ENCODE peak calls at places on chromosomes 13 and 19, in four cellular contexts. H is uterus, A is epithelial cell of proximal tubule, P is brain microvascular endothelial cell. X is an unnamed sample.

GRCh38 chr13:97226788-97227627 is 4.9 kb downstream of the MBNL2 start:
- DNase-seq in A (no peak), H (no peak), P (no peak), X (no peak)

GRCh38 chr13:113951246-113951999 is 22.5 kb downstream of the C13orf46 start:
- DNase-seq in H (peak; percentile 88), A (no peak), P (peak; percentile 31), X (peak; percentile 46)

GRCh38 chr13:110382229-110382628 is 75.1 kb downstream of the COL4A2 start:
- DNase-seq in P (peak; percentile 83), A (peak; percentile 72), H (no peak), X (no peak)

GRCh38 chr19:56107626-56108351 is 13.3 kb downstream of the ZNF787 start:
- DNase-seq in P (no peak), H (no peak), A (no peak), X (no peak)

GRCh38 chr19:7644550-7644877 is 7.6 kb downstream of the STXBP2 start:
- DNase-seq in H (no peak), P (no peak), A (no peak), X (no peak)

GRCh38 chr19:55487884-55488687 is at the start of gene SSC5D:
- DNase-seq in A (no peak), P (no peak), H (peak; percentile 76), X (no peak)

GRCh38 chr19:49106648-49107135 is 7.5 kb upstream of the LIN7B start:
- DNase-seq in P (peak; percentile 16), A (no peak), H (no peak), X (no peak)

GRCh38 chr19:10332965-10333757 is at the start of gene RAVER1:
- DNase-seq in P (peak; percentile 96), H (peak; percentile 98), A (peak; percentile 56), X (peak; percentile 94)

GRCh38 chr13:30119476-30119875 is 187.9 kb downstream of the KATNAL1 start:
- DNase-seq in H (peak; percentile 39), P (no peak), A (no peak), X (peak; percentile 70)

GRCh38 chr13:29802621-29803020 is 47.8 kb downstream of the UBL3 start:
- DNase-seq in H (no peak), P (no peak), A (no peak), X (no peak)

GRCh38 chr19:31340059-31341025 is 8.9 kb downstream of the TSHZ3 start:
- DNase-seq in H (peak; percentile 56), P (no peak), A (no peak), X (peak; percentile 85)

GRCh38 chr13:27035892-27036235 is 135.7 kb downstream of the USP12 start:
- DNase-seq in H (no peak), A (no peak), P (peak; percentile 61), X (no peak)

GRCh38 chr13:110000534-110001345 is 214.4 kb upstream of the IRS2 start:
- DNase-seq in H (no peak), A (no peak), P (no peak), X (no peak)

GRCh38 chr13:67353891-67354459 is 123.8 kb upstream of the PCDH9 start:
- DNase-seq in H (no peak), P (no peak), A (no peak), X (no peak)

GRCh38 chr19:13670846-13671245 is 93.5 kb upstream of the MRI1 start:
- DNase-seq in P (no peak), H (no peak), A (no peak), X (no peak)

GRCh38 chr19:29681422-29682235 is 16.4 kb downstream of the PLEKHF1 start:
- DNase-seq in A (no peak), P (no peak), H (no peak), X (no peak)

GRCh38 chr19:42126565-42126964 is 5.7 kb downstream of the POU2F2 start:
- DNase-seq in P (no peak), H (no peak), A (no peak), X (no peak)

GRCh38 chr19:13281567-13282291 is 131.5 kb downstream of the IER2 start:
- DNase-seq in H (no peak), P (no peak), A (no peak), X (no peak)

GRCh38 chr19:4722671-4723464 is 774 bp downstream of the DPP9 start:
- DNase-seq in A (no peak), H (peak; percentile 63), P (peak; percentile 60), X (peak; percentile 47)

GRCh38 chr13:78239681-78240080 is 321.1 kb upstream of the EDNRB start:
- DNase-seq in A (no peak), P (no peak), H (no peak), X (no peak)

GRCh38 chr19:8421484-8422461 is 8.7 kb downstream of the MARCHF2 start:
- DNase-seq in P (no peak), H (no peak), A (no peak), X (no peak)

GRCh38 chr13:68190826-68191225 is 960.7 kb upstream of the PCDH9 start:
- DNase-seq in H (no peak), A (peak; percentile 48), P (peak; percentile 63), X (no peak)

GRCh38 chr19:11230621-11231386 is 8.6 kb upstream of the ANGPTL8 start:
- DNase-seq in P (no peak), H (no peak), A (no peak), X (no peak)

GRCh38 chr13:71866173-71867091 is 572 bp downstream of the DACH1 start:
- DNase-seq in H (peak; percentile 27), P (peak; percentile 1), A (no peak), X (no peak)

GRCh38 chr13:93680329-93680728 is 453.7 kb downstream of the GPC6 start:
- DNase-seq in P (no peak), H (no peak), A (no peak), X (no peak)

GRCh38 chr13:89066868-89067466 is 1395.8 kb downstream of the SLITRK5 start:
- DNase-seq in P (no peak), H (no peak), A (peak; percentile 13), X (no peak)

GRCh38 chr13:90154311-90154960 is 1193.1 kb upstream of the MIR17HG start:
- DNase-seq in A (no peak), P (no peak), H (no peak), X (no peak)

GRCh38 chr13:93039131-93039530 is 187.5 kb upstream of the GPC6 start:
- DNase-seq in P (peak; percentile 54), H (no peak), A (no peak), X (no peak)

GRCh38 chr19:7013678-7014077 is 7.6 kb downstream of the MBD3L2B start:
- DNase-seq in H (no peak), A (peak; percentile 86), P (peak; percentile 13), X (no peak)

GRCh38 chr13:40401911-40402776 is 264.3 kb downstream of the FOXO1 start:
- DNase-seq in H (peak; percentile 98), A (peak; percentile 78), P (peak; percentile 97), X (peak; percentile 89)

GRCh38 chr19:38079926-38080380 is 144.1 kb downstream of the DPF1 start:
- DNase-seq in A (peak; percentile 59), P (peak; percentile 86), H (no peak), X (peak; percentile 40)

GRCh38 chr19:2154587-2155075 is 3.3 kb upstream of the AP3D1 start:
- DNase-seq in A (no peak), H (no peak), P (no peak), X (no peak)

GRCh38 chr19:13613447-13613846 is 107.2 kb upstream of the CACNA1A start:
- DNase-seq in A (no peak), P (no peak), H (no peak), X (no peak)

GRCh38 chr13:94192576-94192975 is 286.9 kb downstream of the DCT start:
- DNase-seq in P (peak; percentile 34), H (no peak), A (no peak), X (no peak)

GRCh38 chr19:3065675-3066357 is 3.5 kb upstream of the TLE5 start:
- DNase-seq in P (no peak), A (no peak), H (no peak), X (no peak)

DNA sequence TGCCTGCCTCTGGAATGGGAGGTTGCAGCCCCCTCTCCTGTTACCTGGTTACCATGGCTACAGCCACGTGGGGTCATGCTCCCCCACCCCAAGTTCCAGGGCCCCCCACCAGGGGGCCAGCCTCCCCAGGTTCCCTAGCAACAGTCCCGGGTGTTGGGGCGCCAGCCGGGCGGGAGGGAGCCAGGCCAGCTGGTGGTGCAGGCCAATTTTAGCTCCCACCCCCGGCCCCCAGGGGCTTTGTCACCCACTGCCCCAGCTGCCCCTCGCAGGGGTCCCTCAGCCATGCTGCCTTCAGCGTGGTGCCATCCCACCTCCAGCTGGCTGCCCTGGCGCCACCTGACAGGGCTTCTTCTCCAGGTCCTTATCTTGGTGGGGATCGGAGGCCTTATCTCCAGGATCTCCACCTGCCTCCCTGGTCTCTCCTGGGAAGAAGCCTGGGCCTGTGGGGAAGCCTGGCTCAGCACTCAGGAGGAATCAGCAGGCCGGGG is 3.0 kb downstream of the MARK4 start:
- DNase-seq in H (no peak), A (no peak), P (no peak), X (no peak)
- TF ChIP-seq CTCF in H (no peak), A (peak; percentile 37), P (peak; percentile 50), X (peak; percentile 17)

GRCh38 chr13:101115762-101116161 is 300.5 kb downstream of the NALCN start:
- DNase-seq in A (no peak), H (no peak), P (no peak), X (no peak)
- TF ChIP-seq CTCF in A (peak; percentile 46), H (no peak), P (peak; percentile 51), X (peak; percentile 10)

GRCh38 chr13:87680298-87680697 is 9.1 kb downstream of the SLITRK5 start:
- DNase-seq in H (no peak), A (no peak), P (no peak), X (no peak)
- TF ChIP-seq CTCF in H (no peak), A (peak; percentile 57), P (no peak), X (no peak)

DNA sequence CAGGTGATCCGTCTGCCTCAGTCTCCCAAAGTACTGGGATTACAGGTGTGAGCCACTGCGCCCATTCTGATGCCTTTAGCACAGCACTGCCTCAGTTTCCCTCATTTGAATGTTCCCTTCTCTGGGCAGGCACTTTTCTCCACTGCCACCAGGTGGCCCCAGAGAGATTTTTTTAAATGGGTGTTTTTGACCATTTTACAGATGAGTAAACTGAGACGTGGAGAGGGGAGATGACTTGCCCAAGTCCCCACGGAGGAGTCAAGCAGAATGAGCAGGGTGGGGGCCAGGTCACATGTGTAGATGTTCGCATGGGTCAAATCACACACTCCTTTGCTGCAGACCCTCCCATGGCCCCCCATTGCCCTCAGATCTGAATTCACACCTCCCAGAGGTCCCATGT is 3.2 kb upstream of the PDE4C start:
- DNase-seq in H (no peak), A (no peak), P (no peak), X (no peak)
- TF ChIP-seq CTCF in H (no peak), A (peak; percentile 60), P (peak; percentile 63), X (peak; percentile 42)

GRCh38 chr13:24627090-24627714 is 53.0 kb upstream of the ATP12A start:
- DNase-seq in P (no peak), H (no peak), A (no peak), X (no peak)
- TF ChIP-seq CTCF in P (peak; percentile 88), H (no peak), A (peak; percentile 91), X (peak; percentile 71)

GRCh38 chr13:28601581-28601980 is 57.3 kb upstream of the POMP start:
- DNase-seq in A (no peak), H (no peak), P (no peak), X (no peak)
- TF ChIP-seq CTCF in A (no peak), H (no peak), P (no peak), X (no peak)

DNA sequence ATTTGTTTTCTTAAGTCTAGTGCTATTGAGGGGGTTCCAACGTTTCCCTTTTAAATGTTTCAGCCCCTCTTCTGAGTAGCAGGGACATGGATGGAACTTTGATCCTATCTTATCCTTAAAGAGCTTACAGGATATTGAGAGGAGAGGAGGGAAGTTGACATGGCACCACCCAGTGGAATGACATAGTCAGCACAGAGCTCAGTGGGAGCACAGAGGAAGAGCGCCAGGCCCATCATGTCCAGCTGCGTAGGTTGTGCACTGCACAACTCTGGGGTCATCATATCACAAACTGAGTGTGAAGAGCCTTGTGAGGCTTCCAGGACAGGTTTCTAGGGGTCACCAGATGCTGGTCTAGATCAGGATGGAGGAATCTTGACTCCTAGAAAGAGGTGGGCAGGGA is 4.6 kb upstream of the CDC42EP5 start:
- DNase-seq in H (no peak), A (no peak), P (no peak), X (no peak)
- TF ChIP-seq CTCF in H (no peak), A (peak; percentile 4), P (peak; percentile 34), X (no peak)

X was measured in AG09319.